ENCODE peak calls at places on chromosomes 6 and 20, in four cellular contexts. N is H9, I is H1, Y is IMR-90. M is an unnamed sample.
A peak's percentile ranks its signal among the peaks of the same experiment; 100 is the strongest.

GRCh38 chr6:13397359-13398080 is 69.2 kb upstream of the TBC1D7 start:
- DNase-seq in I (no peak), Y (no peak), N (no peak), M (no peak)

GRCh38 chr6:76490456-76490855 is 418.0 kb upstream of the IMPG1 start:
- DNase-seq in Y (no peak), N (no peak), I (no peak), M (no peak)

GRCh38 chr6:163613668-163614067 is 199.2 kb downstream of the QKI start:
- DNase-seq in I (no peak), N (no peak), Y (no peak), M (no peak)

GRCh38 chr6:2839982-2840793 is 1.5 kb downstream of the SERPINB1 start:
- DNase-seq in N (no peak), I (no peak), Y (no peak), M (no peak)

GRCh38 chr6:2744206-2744771 is 6.4 kb downstream of the MYLK4 start:
- DNase-seq in Y (no peak), I (no peak), N (no peak), M (no peak)

GRCh38 chr20:57582432-57583288 is 21.8 kb downstream of the PCK1 start:
- DNase-seq in Y (peak; percentile 64), N (peak; percentile 55), I (peak; percentile 63), M (peak; percentile 56)

GRCh38 chr6:159041181-159041580 is 3.6 kb downstream of the TAGAP start:
- DNase-seq in I (no peak), Y (no peak), N (no peak), M (no peak)

GRCh38 chr20:51195419-51195901 is 172.6 kb upstream of the KCNG1 start:
- DNase-seq in Y (peak; percentile 56), I (no peak), N (no peak), M (no peak)

GRCh38 chr20:10263385-10264165 is 44.9 kb downstream of the SNAP25 start:
- DNase-seq in Y (peak; percentile 4), I (no peak), N (no peak), M (no peak)

GRCh38 chr6:74939309-74939708 is 266.5 kb downstream of the COL12A1 start:
- DNase-seq in I (no peak), Y (no peak), N (no peak), M (no peak)

GRCh38 chr6:25684565-25684964 is 32.5 kb downstream of the SCGN start:
- DNase-seq in I (no peak), N (no peak), Y (no peak), M (no peak)
- H3K56ac ChIP-seq in I (no peak overlapping the region), N (no peak overlapping the region), Y (no peak overlapping the region), M (no peak overlapping the region)

DNA sequence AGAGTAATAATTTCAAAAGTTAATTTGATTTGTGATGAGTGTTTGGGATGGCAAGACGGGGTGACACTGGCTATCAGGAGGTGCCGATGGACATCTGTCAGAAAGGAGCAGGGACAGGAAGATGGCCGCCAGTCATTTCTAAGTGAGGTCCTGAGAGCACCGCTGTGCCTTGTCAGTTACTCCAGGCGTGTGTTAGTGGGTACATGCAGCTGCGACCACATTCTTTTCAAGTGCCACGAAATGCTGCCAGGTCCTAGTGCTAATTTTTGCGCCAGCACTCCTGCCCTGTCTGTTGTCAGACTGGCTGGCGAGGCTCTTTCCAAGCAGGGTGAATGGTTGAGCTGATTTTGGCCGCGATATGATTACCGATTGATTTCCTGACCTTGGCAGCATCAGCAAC is 64.6 kb upstream of the INSM1 start:
- DNase-seq in N (no peak), Y (no peak), I (no peak), M (no peak)
- H2BK120ac ChIP-seq in N (no peak overlapping the region), Y (no peak overlapping the region), I (no peak overlapping the region), M (no peak overlapping the region)

GRCh38 chr20:22348010-22348409 is 236.4 kb downstream of the FOXA2 start:
- DNase-seq in N (no peak), I (no peak), Y (no peak), M (no peak)
- H3K56ac ChIP-seq in N (no peak overlapping the region), I (no peak overlapping the region), Y (no peak overlapping the region), M (no peak overlapping the region)

GRCh38 chr20:34705383-34706021 is 1.4 kb downstream of the TP53INP2 start:
- DNase-seq in Y (peak; percentile 23), I (no peak), N (peak; percentile 39), M (peak; percentile 23)
- H2BK120ac ChIP-seq in Y (no peak overlapping the region), I (no peak overlapping the region), N (no peak overlapping the region), M (no peak overlapping the region)

GRCh38 chr20:17627101-17627950 is 54.7 kb downstream of the RRBP1 start:
- DNase-seq in I (no peak), N (no peak), Y (no peak), M (no peak)
- H3K56ac ChIP-seq in I (no peak overlapping the region), N (no peak overlapping the region), Y (no peak overlapping the region), M (no peak overlapping the region)

GRCh38 chr6:31760790-31761189 is 1.7 kb upstream of the SAPCD1 start:
- DNase-seq in I (no peak), Y (no peak), N (no peak), M (no peak)

GRCh38 chr6:31763617-31763940 is 1.1 kb downstream of the SAPCD1 start:
- DNase-seq in N (peak; percentile 55), Y (peak; percentile 21), I (no peak), M (peak; percentile 95)

GRCh38 chr6:31762878-31763616 is 591 bp downstream of the SAPCD1 start:
- DNase-seq in Y (no peak), N (no peak), I (no peak), M (no peak)

GRCh38 chr6:31761343-31761742 is 1.1 kb upstream of the SAPCD1 start:
- DNase-seq in I (no peak), Y (no peak), N (no peak), M (no peak)

GRCh38 chr6:31762356-31762755 is at the start of gene SAPCD1:
- DNase-seq in Y (no peak), I (no peak), N (no peak), M (no peak)
- H2BK120ac ChIP-seq in Y (peak within 1 kb of the TSS; percentile 14), I (no peak within 1 kb of the TSS), N (no peak within 1 kb of the TSS), M (no peak within 1 kb of the TSS)

GRCh38 chr20:58697201-58697866 is 4.7 kb downstream of the NPEPL1 start:
- DNase-seq in N (peak; percentile 18), Y (no peak), I (no peak), M (no peak)
- H3K56ac ChIP-seq in N (no peak overlapping the region), Y (no peak overlapping the region), I (no peak overlapping the region), M (no peak overlapping the region)

GRCh38 chr6:136822051-136822378 is 377 bp upstream of the PEX7 start:
- DNase-seq in I (peak; percentile 48), N (peak; percentile 30), Y (peak; percentile 62), M (no peak)
- H2BK120ac ChIP-seq in I (no peak overlapping the region), N (no peak overlapping the region), Y (peak overlapping the region; percentile 54), M (no peak overlapping the region)